ENCODE peak calls at places on chromosomes 16 and 17, in four cellular contexts. F is aorta, L is GM23248, U is HCT116. W is an unnamed sample.

GRCh38 chr17:41504126-41504977 is 1.1 kb downstream of the KRT13 start:
- DNase-seq in F (no peak), L (peak; percentile 28), U (no peak), W (no peak)

GRCh38 chr16:2821483-2822157 is 4.6 kb downstream of the PRSS21 start:
- DNase-seq in F (peak; percentile 31), L (peak; percentile 46), U (no peak), W (no peak)

GRCh38 chr17:54015734-54016133 is 193.0 kb downstream of the KIF2B start:
- DNase-seq in F (no peak), L (no peak), U (no peak), W (no peak)

GRCh38 chr16:19291459-19291858 is 5.9 kb downstream of the CLEC19A start:
- DNase-seq in F (no peak), L (peak; percentile 9), U (no peak), W (no peak)

GRCh38 chr16:54106078-54106477 is 180.5 kb downstream of the IRX3 start:
- DNase-seq in F (no peak), L (no peak), U (no peak), W (no peak)

GRCh38 chr16:19872935-19873334 is 11.7 kb downstream of the GPRC5B start:
- DNase-seq in F (no peak), L (no peak), U (no peak), W (no peak)

GRCh38 chr16:79912592-79913310 is 312.2 kb upstream of the MAF start:
- DNase-seq in F (no peak), L (no peak), U (no peak), W (no peak)

GRCh38 chr17:70535986-70536385 is 366.7 kb downstream of the KCNJ2 start:
- DNase-seq in F (no peak), L (no peak), U (no peak), W (no peak)

GRCh38 chr17:27846042-27846655 is 45.8 kb upstream of the NOS2 start:
- DNase-seq in F (no peak), L (no peak), U (no peak), W (no peak)

GRCh38 chr16:48451323-48451722 is 66.1 kb upstream of the SIAH1 start:
- DNase-seq in F (no peak), L (no peak), U (no peak), W (no peak)

GRCh38 chr16:58280846-58281301 is 14.0 kb downstream of the PRSS54 start:
- DNase-seq in F (no peak), L (peak; percentile 21), U (no peak), W (no peak)

GRCh38 chr16:901149-901548 is 69.6 kb downstream of the LMF1 start:
- DNase-seq in F (peak; percentile 58), L (no peak), U (no peak), W (no peak)

DNA sequence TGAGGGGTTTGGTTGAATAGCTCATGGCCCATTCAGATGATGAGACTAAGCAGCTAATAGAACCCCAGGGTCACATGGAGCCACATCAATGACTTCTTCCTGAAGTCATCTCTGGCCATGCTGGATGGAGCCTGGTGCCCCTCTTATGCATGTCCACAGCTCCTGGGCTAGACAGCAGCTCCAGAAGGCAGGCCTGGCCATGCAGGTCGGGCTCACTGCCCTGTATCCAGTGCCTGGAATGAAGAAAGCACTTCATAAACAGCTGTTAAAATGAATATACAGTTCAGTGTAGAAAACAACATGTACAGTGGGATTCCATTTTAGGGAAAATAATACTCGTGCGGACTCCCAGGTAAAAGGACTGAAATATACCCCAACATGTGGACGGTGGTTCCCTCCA is 73.9 kb downstream of the GNAO1 start:
- DNase-seq in F (no peak), L (no peak), U (no peak), W (no peak)
- H3K36me3 ChIP-seq in F (no peaks in the 10 kb centered on the region), L (no peaks in the 10 kb centered on the region), U (no peaks in the 10 kb centered on the region), W (no peaks in the 10 kb centered on the region)

DNA sequence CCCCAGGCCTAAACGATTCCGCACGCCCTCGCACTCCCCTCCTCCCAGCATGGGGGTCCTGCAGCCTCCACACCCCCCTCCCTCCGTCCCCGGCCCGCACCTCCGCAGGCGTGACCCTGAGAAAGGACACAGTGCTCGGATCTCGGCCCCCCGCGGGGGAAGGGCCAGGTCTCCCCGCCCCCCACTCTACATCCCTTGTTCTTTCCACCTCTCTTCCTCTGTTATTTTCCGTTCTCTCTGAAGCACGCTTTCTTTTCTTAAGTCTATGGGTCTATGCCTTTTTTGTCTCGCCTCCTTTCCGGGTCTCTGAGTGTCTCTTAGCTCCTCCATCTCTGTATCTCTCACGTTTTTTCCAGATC is 2.0 kb upstream of the HES7 start:
- DNase-seq in F (no peak), L (no peak), U (no peak), W (no peak)
- H3K27me3 ChIP-seq in F (no peaks in the 10 kb centered on the region), L (no peaks in the 10 kb centered on the region), U (no peaks in the 10 kb centered on the region), W (peaks cover 7% of the 10 kb centered on the region)

GRCh38 chr17:49820773-49821172 is 27.1 kb downstream of the TAC4 start:
- DNase-seq in F (no peak), L (no peak), U (no peak), W (no peak)

GRCh38 chr17:49819118-49819517 is 28.8 kb downstream of the TAC4 start:
- DNase-seq in F (no peak), L (no peak), U (no peak), W (no peak)

GRCh38 chr17:49821466-49821865 is 26.4 kb downstream of the TAC4 start:
- DNase-seq in F (no peak), L (no peak), U (no peak), W (no peak)

GRCh38 chr17:49817993-49818392 is 29.5 kb downstream of the KAT7 start:
- DNase-seq in F (no peak), L (no peak), U (no peak), W (no peak)

DNA sequence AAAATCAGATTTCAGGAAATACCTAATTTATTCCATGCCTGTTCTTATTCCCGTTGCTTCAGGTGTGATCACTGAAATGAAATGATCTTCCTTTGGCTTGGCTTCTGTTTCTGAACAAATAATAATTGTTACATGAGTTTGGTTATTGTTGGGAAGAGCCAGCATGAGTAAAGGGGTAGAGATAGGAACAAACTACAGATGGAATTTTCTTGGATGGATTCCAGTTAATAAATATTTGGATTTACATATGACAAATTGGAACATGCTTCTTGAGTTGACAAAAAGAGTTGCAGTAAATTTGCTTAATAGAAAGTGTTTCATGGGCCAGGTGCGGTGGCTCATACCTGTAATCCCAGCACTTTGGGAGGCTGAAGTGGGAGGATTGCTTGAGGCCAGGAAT is 28.2 kb downstream of the TAC4 start:
- DNase-seq in F (no peak), L (no peak), U (no peak), W (no peak)
- H3K36me3 ChIP-seq in F (no peaks in the 10 kb centered on the region), L (peaks cover 38% of the 10 kb centered on the region), U (peaks cover 53% of the 10 kb centered on the region), W (peaks cover 93% of the 10 kb centered on the region)

GRCh38 chr17:38565853-38566665 is 39.7 kb downstream of the SRCIN1 start:
- DNase-seq in F (no peak), L (no peak), U (no peak), W (no peak)

GRCh38 chr17:38564869-38565268 is 40.9 kb downstream of the SRCIN1 start:
- DNase-seq in F (no peak), L (no peak), U (no peak), W (no peak)

GRCh38 chr17:38567350-38567749 is 38.4 kb downstream of the SRCIN1 start:
- DNase-seq in F (no peak), L (no peak), U (no peak), W (no peak)

GRCh38 chr17:38568274-38568673 is 37.5 kb downstream of the SRCIN1 start:
- DNase-seq in F (no peak), L (no peak), U (no peak), W (no peak)

GRCh38 chr17:38566666-38567031 is 39.1 kb downstream of the SRCIN1 start:
- DNase-seq in F (no peak), L (no peak), U (no peak), W (no peak)
- H3K27me3 ChIP-seq in F (no peaks in the 10 kb centered on the region), L (peaks cover 34% of the 10 kb centered on the region), U (no peaks in the 10 kb centered on the region), W (no peaks in the 10 kb centered on the region)